ENCODE peak calls at places on chromosomes 13 and 19, in four cellular contexts. A is activated naive CD8-positive, alpha-beta T cell treated with anti-CD3 and anti-CD28 coated beads for 36 hours; X is T-helper 17 cell; U is HTR-8/SVneo. H is an unnamed sample.

GRCh38 chr19:44552324-44552723 is 22.8 kb upstream of the CEACAM20 start:
- DNase-seq in X (no peak), U (no peak), A (peak; percentile 45), H (peak; percentile 20)

GRCh38 chr13:52845334-52845761 is 3.1 kb downstream of the PCDH8 start:
- DNase-seq in U (no peak), A (peak; percentile 6), X (no peak), H (no peak)

GRCh38 chr13:113864303-113864890 is 521 bp upstream of the GAS6 start:
- DNase-seq in A (no peak), U (no peak), X (no peak), H (no peak)

GRCh38 chr13:113863511-113864302 is at the start of gene GAS6:
- DNase-seq in A (no peak), X (no peak), U (peak; percentile 24), H (no peak)

GRCh38 chr13:110338441-110339101 is 31.5 kb downstream of the COL4A2 start:
- DNase-seq in U (no peak), X (no peak), A (no peak), H (no peak)

GRCh38 chr13:43316997-43317396 is 293.6 kb downstream of the DNAJC15 start:
- DNase-seq in X (no peak), U (peak; percentile 28), A (no peak), H (peak; percentile 17)

GRCh38 chr13:109096101-109096500 is 466.7 kb downstream of the MYO16 start:
- DNase-seq in A (no peak), U (no peak), X (no peak), H (no peak)

GRCh38 chr19:21468791-21469190 is 36.6 kb upstream of the ZNF429 start:
- DNase-seq in U (no peak), X (no peak), A (no peak), H (no peak)

GRCh38 chr13:113176292-113176691 is 17.8 kb downstream of the PROZ start:
- DNase-seq in X (peak; percentile 43), A (no peak), U (no peak), H (no peak)

GRCh38 chr13:21243045-21243842 is 66.8 kb downstream of the MRPL57 start:
- DNase-seq in X (no peak), U (no peak), A (no peak), H (no peak)

GRCh38 chr13:28173793-28174192 is 35.4 kb downstream of the PAN3 start:
- DNase-seq in X (no peak), U (no peak), A (no peak), H (no peak)

GRCh38 chr19:18357442-18358264 is 17.3 kb downstream of the PGPEP1 start:
- DNase-seq in X (no peak), U (no peak), A (no peak), H (no peak)

GRCh38 chr19:29499921-29500590 is 25.7 kb upstream of the VSTM2B start:
- DNase-seq in U (no peak), X (no peak), A (no peak), H (no peak)

GRCh38 chr19:5557691-5558090 is 10.1 kb downstream of the TINCR start:
- DNase-seq in X (no peak), U (no peak), A (no peak), H (no peak)

GRCh38 chr19:4583961-4584669 is 24.6 kb upstream of the SEMA6B start:
- DNase-seq in X (no peak), A (peak; percentile 45), U (no peak), H (no peak)

GRCh38 chr13:21033866-21034601 is 27.4 kb downstream of the LATS2 start:
- DNase-seq in U (no peak), X (no peak), A (no peak), H (peak; percentile 46)

GRCh38 chr19:58450836-58451357 is 525 bp upstream of the ZNF324B start:
- DNase-seq in U (no peak), A (no peak), X (no peak), H (no peak)

H was measured in COLO829.